ENCODE peak calls at places on chromosome 18, in ten cellular contexts. Z, X, P, C, H, Y, M, O, W and J are unnamed samples.

GRCh38 chr18:62399306-62399705 is 74.2 kb downstream of the TNFRSF11A start:
- DNase-seq in C (no peak), O (no peak), Y (no peak), Z (no peak), H (no peak), W (no peak), P (no peak), X (no peak), M (no peak), J (no peak)

GRCh38 chr18:54950221-54950620 is 9.0 kb downstream of the CCDC68 start:
- DNase-seq in Y (no peak), X (no peak), Z (peak; percentile 21), O (peak; percentile 50), W (no peak), P (no peak), H (no peak), C (no peak), M (no peak), J (no peak)

GRCh38 chr18:56937874-56938273 is 209.0 kb upstream of the BOD1L2 start:
- DNase-seq in H (no peak), X (no peak), P (no peak), M (no peak), Y (no peak), O (no peak), W (no peak), Z (no peak), C (no peak), J (no peak)

GRCh38 chr18:2409906-2410305 is 161.4 kb downstream of the METTL4 start:
- DNase-seq in C (no peak), M (no peak), Z (peak; percentile 91), H (no peak), O (no peak), Y (no peak), W (no peak), P (no peak), X (no peak), J (no peak)

GRCh38 chr18:57891707-57892391 is 88.7 kb upstream of the ATP8B1 start:
- DNase-seq in M (no peak), O (no peak), Y (no peak), P (no peak), Z (peak; percentile 38), W (no peak), X (no peak), H (no peak), C (no peak), J (no peak)

GRCh38 chr18:5424903-5425302 is 118.9 kb downstream of the EPB41L3 start:
- DNase-seq in P (no peak), O (no peak), Z (peak; percentile 10), H (peak; percentile 32), X (peak; percentile 18), M (peak; percentile 68), C (peak; percentile 39), W (no peak), Y (no peak), J (peak; percentile 27)

GRCh38 chr18:62690416-62690815 is 24.9 kb upstream of the PHLPP1 start:
- DNase-seq in H (no peak), W (no peak), C (no peak), X (no peak), O (no peak), M (peak; percentile 98), Y (no peak), P (no peak), Z (no peak), J (peak; percentile 99)

GRCh38 chr18:72878561-72878960 is 10.8 kb upstream of the NETO1 start:
- DNase-seq in Y (no peak), H (no peak), Z (no peak), W (no peak), X (no peak), C (no peak), P (no peak), O (no peak), M (no peak), J (no peak)

GRCh38 chr18:22846088-22846683 is 86.9 kb upstream of the RBBP8 start:
- DNase-seq in P (no peak), M (peak; percentile 59), X (no peak), Y (no peak), O (no peak), H (peak; percentile 21), Z (peak; percentile 64), W (no peak), C (no peak), J (peak; percentile 16)

GRCh38 chr18:393558-393957 is 106.9 kb downstream of the COLEC12 start:
- DNase-seq in P (no peak), O (no peak), X (no peak), C (no peak), Y (no peak), M (no peak), H (no peak), Z (no peak), W (no peak), J (no peak)

GRCh38 chr18:49858309-49859005 is 45.1 kb upstream of the ACAA2 start:
- DNase-seq in Y (peak; percentile 52), P (peak; percentile 73), W (peak; percentile 56), Z (peak; percentile 65), M (peak; percentile 59), H (peak; percentile 75), C (peak; percentile 65), X (peak; percentile 69), O (peak; percentile 82), J (peak; percentile 44)

GRCh38 chr18:28193177-28193778 is 16.3 kb upstream of the CDH2 start:
- DNase-seq in H (no peak), M (no peak), O (no peak), C (no peak), W (no peak), P (no peak), Z (no peak), X (no peak), Y (no peak), J (no peak)

GRCh38 chr18:56158676-56159075 is 479.7 kb downstream of the TXNL1 start:
- DNase-seq in H (no peak), O (no peak), C (no peak), P (no peak), Z (no peak), Y (no peak), W (no peak), M (no peak), X (no peak), J (no peak)

GRCh38 chr18:50659091-50660003 is 99.5 kb downstream of the MAPK4 start:
- DNase-seq in W (no peak), M (peak; percentile 86), O (no peak), Y (no peak), Z (peak; percentile 73), C (peak; percentile 59), P (no peak), X (peak; percentile 78), H (peak; percentile 44), J (peak; percentile 5)

GRCh38 chr18:22193466-22193865 is 24.1 kb downstream of the GATA6 start:
- DNase-seq in M (peak; percentile 83), C (peak; percentile 65), H (no peak), P (no peak), W (no peak), Y (no peak), X (no peak), O (no peak), Z (no peak), J (peak; percentile 64)

GRCh38 chr18:8797206-8797605 is 91.8 kb downstream of the MTCL1 start:
- DNase-seq in H (peak; percentile 16), O (no peak), Z (peak; percentile 52), M (peak; percentile 47), W (no peak), C (no peak), X (peak; percentile 9), Y (no peak), P (no peak), J (no peak)

GRCh38 chr18:50358844-50359243 is 16.0 kb upstream of the SKA1 start:
- DNase-seq in Y (no peak), X (no peak), Z (no peak), W (no peak), H (no peak), O (no peak), C (no peak), M (no peak), P (no peak), J (no peak)

GRCh38 chr18:12305930-12306629 is 2.0 kb upstream of the TUBB6 start:
- DNase-seq in Y (no peak), H (no peak), P (no peak), Z (no peak), M (no peak), C (no peak), O (no peak), X (no peak), W (no peak), J (no peak)

GRCh38 chr18:70454705-70455322 is 166.0 kb downstream of the SOCS6 start:
- DNase-seq in H (peak; percentile 76), M (peak; percentile 76), O (peak; percentile 64), P (peak; percentile 7), Z (peak; percentile 63), X (peak; percentile 62), C (peak; percentile 74), Y (no peak), W (no peak), J (peak; percentile 57)

GRCh38 chr18:35683021-35683420 is 101.5 kb downstream of the GALNT1 start:
- DNase-seq in O (no peak), X (no peak), M (peak; percentile 34), H (no peak), W (no peak), Y (no peak), P (no peak), C (no peak), Z (no peak), J (peak; percentile 85)

GRCh38 chr18:31101148-31102019 is 837 bp downstream of the DSC2 start:
- DNase-seq in Y (peak; percentile 65), P (no peak), C (no peak), X (peak; percentile 45), H (peak; percentile 13), O (peak; percentile 80), Z (no peak), M (peak; percentile 3), W (no peak), J (no peak)

GRCh38 chr18:11728247-11728646 is 39.2 kb downstream of the GNAL start:
- DNase-seq in Z (peak; percentile 52), W (no peak), C (peak; percentile 15), X (peak; percentile 14), P (no peak), H (peak; percentile 57), O (no peak), M (peak; percentile 65), Y (no peak), J (no peak)

GRCh38 chr18:69838620-69839411 is 108.9 kb downstream of the CD226 start:
- DNase-seq in P (peak; percentile 54), O (no peak), X (peak; percentile 61), H (peak; percentile 79), C (no peak), Y (no peak), Z (no peak), W (no peak), M (peak; percentile 52), J (no peak)

GRCh38 chr18:24398515-24398914 is 891 bp upstream of the OSBPL1A start:
- DNase-seq in P (no peak), O (no peak), X (peak; percentile 72), C (peak; percentile 20), W (no peak), H (no peak), Y (peak; percentile 32), Z (peak; percentile 69), M (peak; percentile 33), J (peak; percentile 57)

GRCh38 chr18:59432796-59433195 is 73.7 kb upstream of the LMAN1 start:
- DNase-seq in O (no peak), P (no peak), H (no peak), M (no peak), W (no peak), C (no peak), X (no peak), Z (no peak), Y (no peak), J (no peak)

GRCh38 chr18:65235966-65236634 is 514.7 kb upstream of the CDH7 start:
- DNase-seq in Y (no peak), H (no peak), C (no peak), Z (peak; percentile 80), W (no peak), P (no peak), M (peak; percentile 69), X (no peak), O (no peak), J (peak; percentile 62)

GRCh38 chr18:10798727-10799435 is 273.1 kb downstream of the NAPG start:
- DNase-seq in Z (peak; percentile 39), M (no peak), C (peak; percentile 71), H (peak; percentile 63), P (no peak), Y (no peak), W (no peak), O (no peak), X (peak; percentile 48), J (no peak)

GRCh38 chr18:43916984-43917383 is 639.7 kb upstream of the SYT4 start:
- DNase-seq in X (no peak), W (no peak), M (no peak), Z (no peak), O (no peak), C (no peak), P (no peak), Y (no peak), H (no peak), J (no peak)